ENCODE peak calls at places on chromosomes 7 and 10, in eight cellular contexts. A is uterus; V is upper lobe of right lung; H is aorta; J is CD8-positive, alpha-beta memory T cell; C is neural progenitor cell; G is astrocyte; E is SK-N-SH. I is an unnamed sample. For H3K36me3, the result is how much of the 10 kb centered on the place peaks cover.

GRCh38 chr10:126126023-126126422 is 229.7 kb downstream of the FANK1 start:
- DNase-seq in A (no peak), V (no peak), H (no peak), J (no peak), C (no peak), G (no peak), E (no peak), I (no peak)

GRCh38 chr10:24891823-24892222 is 60.6 kb downstream of the PRTFDC1 start:
- DNase-seq in A (no peak), V (no peak), H (no peak), J (no peak), C (no peak), G (peak), E (peak), I (peak)

GRCh38 chr7:152760384-152761115 is 998 bp downstream of the ACTR3B start:
- DNase-seq in A (no peak), V (no peak), H (no peak), J (no peak), C (no peak), G (no peak), E (peak), I (peak)

GRCh38 chr10:119502214-119502613 is 40.3 kb downstream of the RGS10 start:
- DNase-seq in A (no peak), V (no peak), H (peak), J (peak), C (no peak), G (no peak), E (no peak), I (no peak)

GRCh38 chr7:30738026-30738915 is 13.7 kb upstream of the INMT start:
- DNase-seq in A (no peak), V (peak), H (no peak), J (peak), C (no peak), G (no peak), E (no peak), I (no peak)

GRCh38 chr10:68087338-68088029 is 12.4 kb upstream of the HERC4 start:
- DNase-seq in A (no peak), V (no peak), H (no peak), J (no peak), C (no peak), G (no peak), E (no peak), I (peak)

GRCh38 chr10:88478256-88478655 is 104.9 kb downstream of the RNLS start:
- DNase-seq in A (no peak), V (no peak), H (no peak), J (no peak), C (no peak), G (no peak), E (no peak), I (peak)

GRCh38 chr7:95796617-95797016 is 24.3 kb downstream of the DYNC1I1 start:
- DNase-seq in A (no peak), V (no peak), H (no peak), J (no peak), C (no peak), G (no peak), E (no peak), I (no peak)

GRCh38 chr10:8049874-8050560 is 4.5 kb upstream of the GATA3 start:
- DNase-seq in A (no peak), V (no peak), H (no peak), J (no peak), C (peak), G (no peak), E (no peak), I (no peak)

GRCh38 chr7:80249619-80250305 is 115.1 kb downstream of the GNAI1 start:
- DNase-seq in A (no peak), V (no peak), H (no peak), J (no peak), C (no peak), G (peak), E (no peak), I (no peak)

GRCh38 chr10:112094984-112095383 is 88.6 kb downstream of the GPAM start:
- DNase-seq in A (no peak), V (no peak), H (no peak), J (no peak), C (no peak), G (no peak), E (no peak), I (no peak)

GRCh38 chr10:97593423-97593822 is 3.9 kb downstream of the C10orf62 start:
- DNase-seq in A (peak), V (no peak), H (no peak), J (no peak), C (no peak), G (no peak), E (no peak), I (no peak)

GRCh38 chr10:100737359-100738054 is 7.9 kb upstream of the PAX2 start:
- DNase-seq in A (no peak), V (peak), H (no peak), J (no peak), C (peak), G (no peak), E (peak), I (no peak)

GRCh38 chr10:62582804-62583208 is 208.6 kb downstream of the ZNF365 start:
- DNase-seq in A (peak), V (peak), H (peak), J (no peak), C (no peak), G (peak), E (no peak), I (peak)

GRCh38 chr10:24849051-24849450 is 103.4 kb downstream of the PRTFDC1 start:
- DNase-seq in A (no peak), V (no peak), H (no peak), J (no peak), C (no peak), G (peak), E (no peak), I (peak)

GRCh38 chr10:29806350-29806788 is 171.6 kb upstream of the SVIL start:
- DNase-seq in A (no peak), V (no peak), H (no peak), J (no peak), C (no peak), G (no peak), E (no peak), I (peak)

GRCh38 chr10:58137813-58138212 is 129.9 kb downstream of the IPMK start:
- DNase-seq in A (no peak), V (no peak), H (no peak), J (no peak), C (no peak), G (no peak), E (peak), I (no peak)

GRCh38 chr10:16192337-16192736 is 244.5 kb upstream of the PTER start:
- DNase-seq in A (no peak), V (no peak), H (no peak), J (no peak), C (no peak), G (no peak), E (no peak), I (peak)

GRCh38 chr7:137898839-137899681 is 52.3 kb upstream of the DGKI start:
- DNase-seq in A (peak), V (peak), H (peak), J (peak), C (peak), G (no peak), E (peak), I (peak)

GRCh38 chr7:98334077-98334476 is 52.6 kb downstream of the BRI3 start:
- DNase-seq in A (no peak), V (no peak), H (no peak), J (no peak), C (no peak), G (no peak), E (no peak), I (no peak)

GRCh38 chr7:77455334-77455733 is 39.2 kb upstream of the GSAP start:
- DNase-seq in A (no peak), V (no peak), H (peak), J (no peak), C (no peak), G (peak), E (no peak), I (peak)

GRCh38 chr7:142897691-142898090 is 12.1 kb upstream of the TRPV6 start:
- DNase-seq in A (no peak), V (no peak), H (no peak), J (no peak), C (no peak), G (no peak), E (no peak), I (no peak)

GRCh38 chr7:86775203-86775602 is 131.5 kb downstream of the GRM3 start:
- DNase-seq in A (no peak), V (no peak), H (no peak), J (no peak), C (no peak), G (no peak), E (no peak), I (no peak)

GRCh38 chr10:34723746-34724145 is 91.3 kb downstream of the PARD3 start:
- DNase-seq in A (peak), V (no peak), H (no peak), J (no peak), C (peak), G (peak), E (peak), I (peak)

GRCh38 chr7:81608748-81609382 is 161.0 kb downstream of the HGF start:
- DNase-seq in A (no peak), V (no peak), H (no peak), J (no peak), C (no peak), G (peak), E (no peak), I (peak)

GRCh38 chr7:29812185-29812876 is 6.0 kb downstream of the WIPF3 start:
- DNase-seq in A (no peak), V (no peak), H (no peak), J (no peak), C (no peak), G (peak), E (no peak), I (no peak)

GRCh38 chr7:115217373-115217772 is 295.5 kb downstream of the MDFIC start:
- DNase-seq in A (no peak), V (no peak), H (no peak), J (no peak), C (no peak), G (no peak), E (no peak), I (peak)

GRCh38 chr7:14351167-14351566 is 361.7 kb upstream of the ETV1 start:
- DNase-seq in A (no peak), V (no peak), H (no peak), J (no peak), C (peak), G (no peak), E (no peak), I (no peak)

GRCh38 chr10:99524050-99524666 is 8.6 kb upstream of the NKX2-3 start:
- DNase-seq in A (no peak), V (no peak), H (no peak), J (no peak), C (peak), G (no peak), E (no peak), I (no peak)

GRCh38 chr7:29319719-29320521 is 125.3 kb downstream of the CHN2 start:
- DNase-seq in A (no peak), V (no peak), H (peak), J (no peak), C (no peak), G (no peak), E (peak), I (no peak)

GRCh38 chr7:7490003-7490402 is 45.7 kb downstream of the COL28A1 start:
- DNase-seq in A (no peak), V (no peak), H (no peak), J (no peak), C (no peak), G (no peak), E (no peak), I (no peak)

GRCh38 chr10:29998142-29998808 is 61.1 kb downstream of the JCAD start:
- DNase-seq in A (peak), V (peak), H (peak), J (peak), C (peak), G (peak), E (peak), I (peak)

GRCh38 chr10:73263948-73264347 is 11.5 kb upstream of the MRPS16 start:
- DNase-seq in A (no peak), V (no peak), H (no peak), J (no peak), C (no peak), G (no peak), E (peak), I (peak)

DNA sequence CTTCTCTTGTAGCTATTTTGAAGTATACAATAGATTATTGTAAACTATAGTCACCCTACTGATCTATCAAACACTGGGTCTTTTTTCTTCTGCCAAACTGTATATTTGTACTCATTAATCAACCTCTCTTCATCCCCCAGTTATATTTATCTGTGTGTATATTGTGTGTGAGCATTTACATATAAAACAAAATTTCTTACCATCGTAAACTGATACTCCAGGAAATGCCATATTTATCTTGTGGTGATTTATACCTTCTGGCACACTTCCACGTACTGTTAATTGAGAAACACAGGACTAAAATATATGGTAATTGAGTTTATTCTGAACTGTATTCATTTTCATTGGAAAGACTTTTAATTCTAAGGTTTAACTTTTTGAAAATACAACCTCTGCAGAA is 18.9 kb downstream of the ANLN start:
- DNase-seq in A (no peak), V (no peak), H (no peak), J (no peak), C (no peak), G (no peak), E (no peak), I (peak)
- H3K36me3 ChIP-seq in A (under half), V (under half), H (under half), J (under half), C (half or more), G (under half), E (half or more), I (under half)

DNA sequence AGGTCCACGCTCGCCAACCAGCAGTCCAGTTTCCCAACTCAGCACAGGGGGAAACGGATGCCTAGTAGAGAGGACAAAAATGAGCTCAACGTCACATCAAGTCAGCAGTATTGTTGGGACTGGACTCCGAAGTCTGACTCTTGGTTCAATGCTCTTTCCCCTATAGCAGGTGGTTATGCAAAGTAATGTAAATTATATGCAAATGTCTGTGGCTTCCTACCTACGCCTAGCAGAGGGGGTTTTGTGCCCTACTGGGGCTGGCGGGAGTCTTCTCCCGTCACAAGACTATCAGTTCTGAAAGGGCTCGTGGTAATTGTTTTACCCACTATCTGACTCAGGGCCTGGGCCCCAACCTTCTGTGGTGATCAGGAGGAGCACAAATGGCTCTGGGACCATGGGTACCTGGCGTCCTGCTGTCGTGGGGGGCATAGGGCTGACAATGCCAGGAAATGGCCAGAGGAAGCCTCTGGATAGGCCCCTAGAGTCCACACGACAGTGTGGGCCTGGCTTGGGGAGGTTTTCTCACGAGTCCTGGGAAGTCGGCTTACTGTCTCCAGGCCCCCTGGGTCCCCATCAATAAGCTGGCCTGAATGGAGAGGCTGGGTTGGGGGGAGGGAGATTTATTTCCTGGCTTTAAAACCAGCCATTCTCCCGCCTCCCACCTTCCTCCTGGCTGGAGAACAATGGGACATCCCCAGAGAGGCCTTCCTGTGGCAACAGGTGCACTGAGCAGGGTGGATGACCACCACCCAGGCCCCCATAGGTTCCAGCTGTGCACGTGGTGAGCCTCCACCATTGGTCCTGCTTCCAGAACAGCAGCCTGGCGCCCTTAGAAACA is 41.8 kb downstream of the UNC5B start:
- DNase-seq in A (no peak), V (no peak), H (no peak), J (no peak), C (peak), G (no peak), E (no peak), I (no peak)
- H3K4me3 ChIP-seq in A (no peak), V (no peak), H (no peak), J (no peak), C (no peak), G (no peak), E (no peak), I (no peak)

DNA sequence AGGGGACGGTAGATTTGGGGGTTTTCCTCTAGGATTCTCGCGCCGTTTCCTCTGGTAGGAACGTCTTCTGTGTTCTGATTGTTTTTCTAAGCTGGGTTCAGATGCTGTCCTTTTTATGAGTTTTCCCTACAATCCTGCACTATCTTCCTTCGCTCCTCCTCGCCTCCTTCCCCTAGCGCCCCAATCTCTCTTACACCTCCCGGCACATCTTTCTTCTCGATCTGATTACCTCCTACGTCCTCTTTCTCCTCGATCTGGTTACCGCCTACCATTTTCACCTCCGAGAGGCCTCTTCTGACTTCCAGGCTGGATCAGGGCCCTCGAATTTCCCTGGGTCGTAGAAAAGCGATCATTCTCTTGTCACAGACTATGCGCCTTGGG is 413 bp downstream of the BUD31 start:
- DNase-seq in A (no peak), V (no peak), H (no peak), J (no peak), C (no peak), G (no peak), E (no peak), I (no peak)
- H3K36me3 ChIP-seq in A (under half), V (under half), H (under half), J (under half), C (under half), G (under half), E (under half), I (under half)

GRCh38 chr7:150450491-150450992 is at the start of gene GIMAP8:
- DNase-seq in A (peak), V (peak), H (peak), J (peak), C (no peak), G (no peak), E (no peak), I (no peak)
- H3K4me3 ChIP-seq in A (peak), V (peak), H (no peak), J (peak), C (no peak), G (no peak), E (no peak), I (no peak)

GRCh38 chr7:249979-250378 is 40.0 kb upstream of the FOXL3 start:
- DNase-seq in A (no peak), V (no peak), H (no peak), J (no peak), C (no peak), G (no peak), E (peak), I (no peak)
- H3K36me3 ChIP-seq in A (under half), V (half or more), H (under half), J (under half), C (under half), G (under half), E (under half), I (under half)

DNA sequence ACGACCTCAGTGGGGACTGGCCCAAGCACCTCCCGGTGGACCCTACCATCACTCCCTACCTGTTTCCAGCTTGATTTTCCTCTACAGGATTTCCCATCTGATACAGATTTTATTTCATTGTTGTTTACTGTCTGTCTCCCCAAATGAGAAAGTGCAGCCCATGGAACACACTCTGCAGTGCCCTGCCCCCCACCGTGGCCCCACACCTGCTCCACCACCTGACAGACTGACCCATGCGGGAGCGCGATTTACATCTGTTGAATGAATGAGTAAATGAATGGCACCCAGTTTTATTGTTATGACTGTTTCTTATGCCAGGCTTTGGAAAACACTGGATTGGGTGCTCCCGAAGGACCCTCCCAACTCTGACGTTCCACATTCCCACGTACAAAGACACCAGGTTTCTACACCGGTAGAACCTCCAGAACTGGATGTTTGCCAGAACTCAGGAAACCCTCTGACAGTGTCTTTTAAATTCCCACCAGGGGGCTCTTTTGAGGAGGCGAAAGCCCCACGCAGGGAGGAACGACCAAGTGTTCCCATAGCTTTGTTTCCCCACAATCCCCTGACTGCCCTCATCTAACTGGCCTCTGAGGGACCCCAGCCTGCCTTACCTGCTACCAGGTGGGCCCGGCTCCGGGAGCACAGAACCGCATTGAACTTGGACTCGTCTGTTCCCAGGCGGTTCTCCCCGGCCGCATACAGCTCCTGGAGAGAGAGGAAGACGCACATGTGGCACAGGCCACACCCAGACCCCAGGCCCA is 29.0 kb downstream of the PLAC9 start:
- DNase-seq in A (no peak), V (no peak), H (peak), J (no peak), C (peak), G (no peak), E (peak), I (no peak)
- H3K4me3 ChIP-seq in A (no peak), V (no peak), H (no peak), J (no peak), C (no peak), G (no peak), E (no peak), I (no peak)

GRCh38 chr7:129728875-129729467 is 117.5 kb downstream of the NRF1 start:
- DNase-seq in A (no peak), V (no peak), H (no peak), J (no peak), C (no peak), G (no peak), E (no peak), I (no peak)
- H3K36me3 ChIP-seq in A (under half), V (half or more), H (under half), J (under half), C (under half), G (under half), E (under half), I (under half)